ENCODE peak calls at places on chromosomes 11 and 22, in six cellular contexts. Q, M, D, O, G and F are unnamed samples.

GRCh38 chr22:35437038-35437437 is 37.1 kb downstream of the MCM5 start:
- DNase-seq in Q (no peak), M (no peak), D (no peak), O (peak; percentile 50), G (no peak), F (no peak)

GRCh38 chr11:86773878-86774277 is 26.5 kb upstream of the PRSS23 start:
- DNase-seq in Q (no peak), M (no peak), D (no peak), O (no peak), G (no peak), F (no peak)

GRCh38 chr11:66720223-66720898 is 8.7 kb downstream of the SPTBN2 start:
- DNase-seq in Q (peak; percentile 28), M (peak; percentile 98), D (no peak), O (peak; percentile 17), G (no peak), F (no peak)

GRCh38 chr11:106091480-106092123 is 14.1 kb downstream of the AASDHPPT start:
- DNase-seq in Q (no peak), M (no peak), D (peak; percentile 48), O (peak; percentile 85), G (no peak), F (no peak)

GRCh38 chr11:102810943-102811528 is 13.1 kb upstream of the MMP1 start:
- DNase-seq in Q (no peak), M (no peak), D (no peak), O (no peak), G (no peak), F (no peak)

GRCh38 chr11:19374189-19374588 is 133.4 kb upstream of the E2F8 start:
- DNase-seq in Q (no peak), M (peak; percentile 81), D (no peak), O (no peak), G (no peak), F (no peak)

GRCh38 chr11:116576523-116576922 is 196.3 kb downstream of the BUD13 start:
- DNase-seq in Q (no peak), M (no peak), D (no peak), O (no peak), G (no peak), F (no peak)

GRCh38 chr11:111586305-111586915 is 15.8 kb upstream of the SIK2 start:
- DNase-seq in Q (no peak), M (no peak), D (peak; percentile 43), O (peak; percentile 70), G (no peak), F (no peak)

GRCh38 chr11:95991545-95991944 is 67.6 kb upstream of the MTMR2 start:
- DNase-seq in Q (no peak), M (no peak), D (no peak), O (no peak), G (no peak), F (no peak)

GRCh38 chr11:200224-201003 is 6.8 kb downstream of the BET1L start:
- DNase-seq in Q (no peak), M (no peak), D (no peak), O (no peak), G (no peak), F (no peak)

GRCh38 chr11:19956228-19956627 is 204.0 kb downstream of the DBX1 start:
- DNase-seq in Q (no peak), M (no peak), D (no peak), O (no peak), G (no peak), F (no peak)

GRCh38 chr11:119839504-119840133 is 110.6 kb upstream of the NECTIN1 start:
- DNase-seq in Q (no peak), M (no peak), D (no peak), O (no peak), G (no peak), F (no peak)

GRCh38 chr11:17692006-17692405 is 27.4 kb upstream of the MYOD1 start:
- DNase-seq in Q (no peak), M (no peak), D (no peak), O (no peak), G (no peak), F (no peak)

GRCh38 chr11:108204918-108205499 is 17.4 kb downstream of the NPAT start:
- DNase-seq in Q (no peak), M (no peak), D (no peak), O (no peak), G (no peak), F (no peak)

GRCh38 chr11:70405679-70406395 is 7.5 kb downstream of the CTTN start:
- DNase-seq in Q (no peak), M (no peak), D (no peak), O (no peak), G (no peak), F (no peak)

GRCh38 chr11:111456086-111456858 is 55.9 kb downstream of the BTG4 start:
- DNase-seq in Q (no peak), M (no peak), D (no peak), O (no peak), G (no peak), F (no peak)

GRCh38 chr22:20968281-20968977 is 1.4 kb downstream of the AIFM3 start:
- DNase-seq in Q (no peak), M (no peak), D (no peak), O (no peak), G (no peak), F (no peak)

GRCh38 chr11:36500315-36500721 is 9.8 kb downstream of the TRAF6 start:
- DNase-seq in Q (no peak), M (peak; percentile 58), D (peak; percentile 53), O (peak; percentile 51), G (no peak), F (peak; percentile 31)

GRCh38 chr22:37485006-37485713 is 1.0 kb downstream of the MFNG start:
- DNase-seq in Q (no peak), M (no peak), D (peak; percentile 67), O (peak; percentile 75), G (no peak), F (no peak)

GRCh38 chr11:17353228-17354021 is 1.8 kb downstream of the NCR3LG1 start:
- DNase-seq in Q (peak; percentile 40), M (peak; percentile 73), D (peak; percentile 40), O (peak; percentile 33), G (peak; percentile 77), F (no peak)

GRCh38 chr11:104198576-104198975 is 34.6 kb upstream of the PDGFD start:
- DNase-seq in Q (no peak), M (no peak), D (no peak), O (no peak), G (no peak), F (no peak)

GRCh38 chr11:116169776-116170175 is 603.0 kb downstream of the BUD13 start:
- DNase-seq in Q (no peak), M (no peak), D (no peak), O (no peak), G (no peak), F (no peak)

DNA sequence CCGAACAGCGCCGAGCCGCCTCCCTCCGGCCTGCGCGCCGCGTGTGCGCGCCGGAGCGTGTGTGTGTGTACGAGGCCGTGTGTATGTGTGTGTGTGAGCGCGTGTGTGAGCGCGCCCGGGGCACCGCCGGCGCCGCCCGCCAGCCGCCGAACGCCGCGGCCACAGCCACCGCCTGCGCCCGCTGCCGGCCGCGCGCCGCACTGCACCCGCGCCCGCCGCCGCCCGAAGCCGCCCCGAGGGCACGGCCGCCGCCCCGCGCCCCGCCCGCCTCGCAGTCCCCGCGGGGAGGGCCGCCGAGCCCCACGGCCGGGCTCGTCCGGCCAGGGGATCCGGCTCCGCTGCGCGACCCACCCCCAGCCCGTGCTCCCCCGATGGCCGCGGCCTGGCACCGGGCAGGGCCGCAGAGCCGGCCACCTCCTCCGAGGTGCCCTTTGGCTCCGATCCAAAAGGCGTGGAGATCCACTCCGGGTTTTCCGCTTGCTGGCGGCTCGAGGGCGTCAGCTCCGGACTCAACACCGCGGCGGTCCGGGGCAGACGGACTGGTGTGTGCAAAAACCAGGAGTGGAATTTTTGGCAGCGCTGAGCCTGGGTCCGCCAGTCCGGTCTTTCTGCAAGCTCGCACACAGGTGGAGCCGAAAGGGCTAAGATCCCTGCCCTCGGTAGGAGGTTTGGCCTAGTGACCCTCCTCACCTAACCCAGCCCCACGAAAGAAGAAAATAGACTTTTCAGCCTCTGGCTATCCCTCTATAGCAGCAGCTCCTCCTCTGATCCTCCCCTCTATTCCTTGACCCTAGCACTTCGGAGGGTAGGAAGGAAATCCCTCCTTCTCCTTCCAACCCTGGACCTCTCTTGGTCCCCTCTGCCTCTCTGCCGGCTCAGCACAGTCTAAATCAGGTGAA is at the start of gene SYT7:
- DNase-seq in Q (peak; percentile 99), M (peak; percentile 96), D (peak; percentile 95), O (peak; percentile 98), G (peak; percentile 96), F (peak; percentile 95)
- TF ChIP-seq CTCF in Q (peak; percentile 25), M (no peak), D (peak; percentile 56), O (peak; percentile 23), G (peak; percentile 22), F (no peak)

DNA sequence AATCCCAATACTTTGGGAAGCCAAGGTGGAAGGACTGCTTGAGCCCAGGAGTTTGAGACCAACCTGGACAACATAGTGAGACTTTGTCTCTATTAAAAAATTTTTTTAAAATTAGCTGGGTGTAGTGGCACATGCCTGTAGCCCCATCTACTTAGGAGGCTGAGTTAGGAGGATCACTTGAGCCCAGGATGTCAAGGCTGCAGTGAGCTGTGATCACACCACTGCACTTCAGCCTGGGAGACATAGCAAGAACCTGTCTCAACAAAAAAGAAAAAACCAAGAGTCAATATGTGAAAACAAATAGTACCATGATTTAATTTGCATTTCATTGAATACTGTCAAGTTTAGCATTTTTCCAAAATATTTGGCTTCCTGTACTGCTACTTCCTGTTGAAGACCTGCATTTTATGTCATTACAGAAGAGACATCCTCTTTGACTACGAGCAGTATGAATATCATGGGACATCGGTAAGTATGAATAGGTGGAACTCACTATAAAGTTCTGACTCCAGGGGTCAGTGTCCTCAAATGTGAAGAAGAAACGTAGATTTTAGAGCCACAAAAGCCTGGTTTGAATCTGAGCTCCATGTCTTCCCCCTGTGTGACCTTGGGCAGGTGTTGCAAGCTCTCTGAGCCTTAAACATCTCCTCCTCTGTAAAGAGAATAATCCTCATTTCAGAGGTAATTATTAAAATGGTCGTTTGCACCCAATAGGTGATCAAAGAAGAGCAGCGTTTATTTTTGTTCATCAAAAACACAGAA is 16.0 kb downstream of the CDC45 start:
- DNase-seq in Q (no peak), M (no peak), D (no peak), O (no peak), G (no peak), F (no peak)
- TF ChIP-seq CTCF in Q (peak; percentile 15), M (no peak), D (no peak), O (no peak), G (peak; percentile 49), F (peak; percentile 9)

DNA sequence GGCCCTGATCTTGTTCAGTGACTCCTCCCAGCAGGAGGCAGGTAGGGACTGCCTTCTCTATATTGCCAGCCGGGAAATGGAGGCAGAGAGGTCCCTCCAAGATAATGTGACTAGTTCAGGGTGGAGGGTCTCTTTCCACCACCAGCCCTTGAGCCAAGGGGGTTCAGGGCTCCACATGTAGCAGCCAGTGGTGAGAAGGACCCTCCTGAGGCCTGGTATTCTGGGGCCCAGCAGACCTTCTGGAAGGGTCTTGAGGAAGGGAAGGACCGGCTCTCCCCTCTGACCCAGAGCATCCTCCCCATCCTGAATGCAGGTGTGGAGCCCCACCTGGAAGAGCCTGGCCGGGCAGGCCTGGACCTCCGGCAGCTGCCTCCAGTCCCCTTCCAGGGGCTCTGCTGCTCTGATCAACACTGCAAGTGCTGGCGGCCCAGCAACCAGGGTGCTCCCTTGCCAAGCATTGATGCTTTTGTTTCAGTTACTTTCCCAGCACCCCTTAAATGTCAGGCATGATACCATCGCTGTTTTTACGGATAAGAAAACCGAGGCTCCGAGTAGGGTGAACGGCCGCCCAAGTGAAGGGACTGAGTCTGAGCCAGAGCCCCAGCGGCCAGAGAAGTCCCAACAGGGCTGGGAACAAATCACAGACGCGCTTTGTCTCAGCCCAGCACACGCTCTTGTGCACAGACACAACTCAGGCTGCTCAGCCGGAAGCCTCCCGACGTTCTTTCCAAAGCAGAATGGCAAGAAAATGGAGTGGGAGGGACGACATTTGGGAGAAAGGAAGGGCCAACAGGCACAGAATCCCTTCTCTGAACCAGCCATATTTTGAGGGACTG is 38.8 kb downstream of the DKK3 start:
- DNase-seq in Q (no peak), M (no peak), D (no peak), O (no peak), G (peak; percentile 46), F (no peak)
- TF ChIP-seq CTCF in Q (no peak), M (no peak), D (no peak), O (no peak), G (no peak), F (no peak)

GRCh38 chr11:83827940-83828554 is 541.9 kb upstream of the CCDC90B start:
- DNase-seq in Q (no peak), M (no peak), D (peak; percentile 33), O (peak; percentile 52), G (no peak), F (no peak)
- TF ChIP-seq CTCF in Q (peak; percentile 68), M (peak; percentile 68), D (peak; percentile 64), O (peak; percentile 52), G (peak; percentile 58), F (peak; percentile 64)